ENCODE peak calls at places on chromosomes 2 and 18, in seven cellular contexts. K is CD4-positive, alpha-beta T cell; L is astrocyte; I is H1; B is heart left ventricle; C is SJCRH30; N is tibial nerve. S is an unnamed sample.
A peak's percentile ranks its signal among the peaks of the same experiment; 100 is the strongest.

GRCh38 chr2:16264931-16265540 is 324.7 kb downstream of the MYCN start:
- DNase-seq in K (no peak), L (no peak), I (no peak), B (no peak), C (no peak), N (no peak), S (no peak)

GRCh38 chr2:99555410-99555809 is 65.6 kb upstream of the REV1 start:
- DNase-seq in K (no peak), L (no peak), I (no peak), B (no peak), C (no peak), N (no peak), S (no peak)

GRCh38 chr2:101467306-101467705 is 7.6 kb downstream of the RFX8 start:
- DNase-seq in K (no peak), L (peak; percentile 30), I (no peak), B (no peak), C (no peak), N (no peak), S (no peak)

GRCh38 chr2:174450021-174450816 is 36.6 kb downstream of the GPR155 start:
- DNase-seq in K (no peak), L (no peak), I (no peak), B (no peak), C (no peak), N (no peak), S (no peak)

GRCh38 chr2:1548910-1549673 is 135.8 kb downstream of the TPO start:
- DNase-seq in K (no peak), L (no peak), I (no peak), B (no peak), C (peak; percentile 72), N (no peak), S (no peak)

GRCh38 chr2:81087646-81088045 is 783.1 kb upstream of the LRRTM1 start:
- DNase-seq in K (no peak), L (no peak), I (no peak), B (no peak), C (no peak), N (no peak), S (no peak)

GRCh38 chr2:232891621-232892071 is 21.6 kb downstream of the SNORC start:
- DNase-seq in K (no peak), L (peak; percentile 82), I (no peak), B (no peak), C (peak; percentile 36), N (no peak), S (peak; percentile 7)

GRCh38 chr2:70043252-70043875 is 43.9 kb upstream of the PCBP1 start:
- DNase-seq in K (no peak), L (no peak), I (no peak), B (peak; percentile 28), C (no peak), N (no peak), S (no peak)

GRCh38 chr2:117631141-117631540 is 183.3 kb upstream of the DDX18 start:
- DNase-seq in K (no peak), L (no peak), I (no peak), B (no peak), C (no peak), N (no peak), S (no peak)

GRCh38 chr18:59718108-59719057 is 21.2 kb upstream of the CCBE1 start:
- DNase-seq in K (no peak), L (peak; percentile 98), I (no peak), B (no peak), C (peak; percentile 21), N (no peak), S (no peak)

DNA sequence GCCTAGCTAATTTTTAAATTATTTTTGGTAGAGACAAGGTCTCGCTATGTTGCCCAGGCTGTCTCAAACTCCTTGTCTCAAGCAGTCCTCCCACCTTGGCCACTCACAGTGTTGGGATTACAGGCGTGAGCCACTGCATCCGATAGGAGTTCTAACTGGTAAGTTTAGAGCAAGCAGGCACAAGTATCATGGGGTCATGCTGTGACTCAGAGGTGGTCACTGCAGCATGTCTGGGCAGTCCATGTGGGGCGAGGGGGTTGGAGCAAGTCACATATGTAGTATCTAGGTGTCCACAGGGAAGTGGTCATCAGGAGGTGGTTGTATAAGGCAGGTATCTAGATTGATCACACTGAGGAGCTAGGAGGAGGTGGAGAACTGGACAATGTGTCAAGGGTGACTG is 22.7 kb upstream of the STARD7 start:
- DNase-seq in K (no peak), L (no peak), I (no peak), B (no peak), C (no peak), N (no peak), S (no peak)
- H3K27ac ChIP-seq in K (no peak overlapping the region), L (no peak overlapping the region), I (no peak overlapping the region), B (no peak overlapping the region), C (no peak overlapping the region), N (no peak overlapping the region), S (no peak overlapping the region)

GRCh38 chr2:7813541-7814310 is 868.1 kb upstream of the ID2 start:
- DNase-seq in K (no peak), L (no peak), I (no peak), B (no peak), C (no peak), N (no peak), S (no peak)
- H3K9me3 ChIP-seq in K (no peaks in the 10 kb centered on the region), L (no peaks in the 10 kb centered on the region), I (no peaks in the 10 kb centered on the region), B (no peaks in the 10 kb centered on the region), C (no peaks in the 10 kb centered on the region), N (no peaks in the 10 kb centered on the region), S (no peaks in the 10 kb centered on the region)

DNA sequence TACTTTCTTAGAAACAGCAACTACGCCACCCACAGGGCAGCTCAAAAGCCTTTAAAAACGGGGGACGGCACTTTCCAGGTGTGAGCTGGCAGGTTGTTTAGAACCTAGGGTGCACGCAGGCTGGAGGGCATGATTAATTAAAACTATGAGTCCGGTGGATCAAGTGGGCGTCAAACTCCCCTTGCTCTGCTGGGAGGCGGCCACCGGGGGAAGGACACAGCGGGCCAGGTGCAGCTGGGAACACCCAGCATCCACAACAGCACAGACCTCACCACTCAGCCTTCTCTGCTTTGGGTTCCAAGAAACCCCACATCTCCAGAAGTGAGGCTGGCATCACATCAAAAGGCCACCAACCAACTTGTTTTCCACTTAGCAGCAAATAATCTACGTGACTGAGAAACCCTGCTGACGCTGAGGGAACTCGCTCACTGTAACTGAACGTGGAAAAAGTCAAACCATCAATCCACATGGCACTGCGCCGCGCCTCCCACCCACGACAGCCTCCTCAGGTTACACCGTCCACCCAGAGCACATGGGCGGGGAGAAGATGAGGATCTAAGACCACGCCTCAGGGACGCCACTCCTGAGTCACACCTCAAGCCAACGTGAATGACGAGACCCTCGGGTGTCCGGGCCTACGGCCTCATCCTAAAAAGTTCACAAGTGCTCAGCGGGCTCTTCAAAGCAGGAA is 118.2 kb downstream of the ZNF516 start:
- DNase-seq in K (no peak), L (no peak), I (no peak), B (no peak), C (no peak), N (no peak), S (no peak)
- H3K27ac ChIP-seq in K (no peak overlapping the region), L (no peak overlapping the region), I (no peak overlapping the region), B (no peak overlapping the region), C (no peak overlapping the region), N (no peak overlapping the region), S (no peak overlapping the region)

DNA sequence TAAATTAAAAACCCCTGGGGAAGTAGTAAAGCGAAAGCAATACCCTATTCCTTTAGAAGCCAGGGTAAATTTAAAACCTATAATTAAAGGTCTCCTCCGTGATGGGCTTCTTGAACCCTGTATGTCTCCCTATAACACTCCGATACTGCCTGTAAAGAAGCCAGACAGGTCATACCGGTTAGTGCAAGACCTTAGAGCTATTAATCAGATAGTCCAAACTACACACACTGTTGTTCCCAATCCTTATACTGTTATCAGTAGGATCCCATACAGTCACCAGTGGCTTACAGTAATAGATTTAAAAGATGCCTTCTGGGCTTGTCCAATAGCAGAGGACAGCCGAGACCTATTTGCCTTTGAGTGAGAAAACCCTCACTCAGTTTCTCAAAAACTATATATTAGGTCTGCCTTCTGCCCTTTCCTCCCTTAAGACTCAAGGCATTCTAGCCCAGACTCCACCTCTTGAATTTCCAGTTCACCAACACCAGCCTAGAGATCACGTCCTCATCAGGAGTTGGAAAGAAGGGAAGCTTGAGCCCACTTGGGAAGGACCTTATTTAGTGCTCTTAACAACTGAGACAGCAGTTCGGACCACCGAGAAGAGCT is 12.4 kb upstream of the SAP130 start:
- DNase-seq in K (no peak), L (no peak), I (no peak), B (no peak), C (no peak), N (no peak), S (no peak)
- H3K9me3 ChIP-seq in K (peaks cover 45% of the 10 kb centered on the region), L (peaks cover 17% of the 10 kb centered on the region), I (no peaks in the 10 kb centered on the region), B (no peaks in the 10 kb centered on the region), C (peaks cover 15% of the 10 kb centered on the region), N (peaks cover 3% of the 10 kb centered on the region), S (no peaks in the 10 kb centered on the region)

DNA sequence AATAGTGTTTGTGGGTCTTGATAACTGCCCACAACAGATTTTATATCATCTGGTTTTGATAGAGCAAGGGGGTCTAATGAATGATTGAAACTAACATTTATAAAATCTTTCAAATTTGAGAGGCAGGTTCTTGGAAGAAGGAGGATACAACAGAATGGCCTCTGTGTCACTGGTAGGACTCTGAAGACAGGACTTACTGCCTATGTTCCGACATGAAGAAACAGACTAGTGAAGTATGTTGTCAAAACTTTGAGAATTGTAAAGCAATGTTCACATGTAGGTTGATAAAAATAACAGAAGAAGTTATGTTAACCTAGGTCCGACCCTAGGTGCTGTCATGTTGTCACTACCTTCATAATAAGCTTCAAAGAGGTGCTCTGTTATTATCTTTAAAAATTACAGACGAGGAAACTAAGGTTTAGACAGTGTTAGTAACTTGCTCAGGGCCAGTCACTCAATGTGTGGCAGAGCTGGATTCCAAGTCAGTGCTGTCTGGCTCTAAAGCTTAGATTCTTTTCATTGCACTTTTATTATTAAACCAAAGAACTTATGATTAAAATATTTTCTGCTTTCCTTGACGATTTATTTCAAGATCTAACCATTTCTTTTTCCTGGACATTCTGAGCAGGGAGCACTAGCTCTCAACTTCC is 146.2 kb downstream of the RPIA start:
- DNase-seq in K (no peak), L (no peak), I (no peak), B (no peak), C (no peak), N (no peak), S (no peak)
- H3K27ac ChIP-seq in K (no peak overlapping the region), L (no peak overlapping the region), I (no peak overlapping the region), B (no peak overlapping the region), C (no peak overlapping the region), N (no peak overlapping the region), S (no peak overlapping the region)

GRCh38 chr2:135931776-135932438 is 53.5 kb downstream of the DARS1 start:
- DNase-seq in K (no peak), L (no peak), I (no peak), B (no peak), C (no peak), N (no peak), S (no peak)

GRCh38 chr2:135935914-135936313 is 49.5 kb downstream of the DARS1 start:
- DNase-seq in K (no peak), L (no peak), I (no peak), B (no peak), C (no peak), N (no peak), S (no peak)

GRCh38 chr2:135936524-135936923 is 48.9 kb downstream of the DARS1 start:
- DNase-seq in K (no peak), L (no peak), I (no peak), B (no peak), C (no peak), N (no peak), S (no peak)
- H3K9me3 ChIP-seq in K (no peaks in the 10 kb centered on the region), L (no peaks in the 10 kb centered on the region), I (no peaks in the 10 kb centered on the region), B (no peaks in the 10 kb centered on the region), C (peaks cover 6% of the 10 kb centered on the region), N (no peaks in the 10 kb centered on the region), S (no peaks in the 10 kb centered on the region)